ENCODE peak calls at places on chromosomes 11 and 22, in six cellular contexts. X is stimulated activated CD4-positive, alpha-beta T cell treated with anti-CD3 and anti-CD28 coated beads, Interleukin-2, amount 100 ng/mL, for 24 hours; B is EL; I is nucleus accumbens; G is T-helper 1 cell; Q is HTR-8/SVneo. S is an unnamed sample.
A peak's percentile ranks its signal among the peaks of the same experiment; 100 is the strongest.

GRCh38 chr11:123100378-123101085 is 38.6 kb upstream of the HSPA8 start:
- DNase-seq in Q (no peak), I (no peak), X (no peak), G (no peak), B (no peak), S (no peak)

GRCh38 chr11:57904369-57904768 is 119.3 kb upstream of the OR9Q1 start:
- DNase-seq in G (no peak), B (no peak), I (no peak), X (no peak), Q (no peak), S (no peak)

GRCh38 chr11:129853508-129854228 is 38.0 kb downstream of the TMEM45B start:
- DNase-seq in G (peak; percentile 62), Q (no peak), I (no peak), B (no peak), X (peak; percentile 46), S (no peak)

GRCh38 chr11:111886844-111887243 is 7.5 kb downstream of the CFAP68 start:
- DNase-seq in G (no peak), Q (no peak), X (no peak), I (no peak), B (no peak), S (no peak)

GRCh38 chr11:112886707-112887370 is 74.4 kb upstream of the NCAM1 start:
- DNase-seq in I (no peak), G (no peak), X (no peak), B (no peak), Q (no peak), S (no peak)

GRCh38 chr22:48939441-48940265 is 888.0 kb downstream of the BRD1 start:
- DNase-seq in X (no peak), I (no peak), Q (no peak), B (no peak), G (no peak), S (no peak)

GRCh38 chr11:29780756-29781155 is 236.1 kb downstream of the KCNA4 start:
- DNase-seq in B (no peak), Q (no peak), X (no peak), G (no peak), I (peak; percentile 57), S (no peak)

GRCh38 chr11:94676769-94677168 is 91.4 kb upstream of the AMOTL1 start:
- DNase-seq in G (no peak), Q (no peak), X (no peak), I (no peak), B (no peak), S (no peak)